ENCODE peak calls at places on chromosomes 3 and 15, in four cellular contexts. G, B, T and N are unnamed samples.

GRCh38 chr3:138331143-138331894 is 1.7 kb upstream of the NME9 start:
- DNase-seq in G (peak), B (peak), T (no peak), N (no peak)

GRCh38 chr3:98151241-98151640 is 4.0 kb downstream of the OR5H14 start:
- DNase-seq in T (no peak), G (no peak), B (peak), N (no peak)

GRCh38 chr15:93321881-93322282 is 232.9 kb upstream of the RGMA start:
- DNase-seq in T (no peak), G (no peak), B (peak), N (no peak)

GRCh38 chr15:85445361-85445760 is 65.0 kb downstream of the AKAP13 start:
- DNase-seq in T (no peak), B (no peak), G (no peak), N (no peak)

GRCh38 chr3:177443469-177443868 is 246.2 kb upstream of the TBL1XR1 start:
- DNase-seq in T (no peak), G (peak), B (peak), N (no peak)

GRCh38 chr15:83854314-83854713 is 200.4 kb downstream of the ADAMTSL3 start:
- DNase-seq in G (peak), T (no peak), B (no peak), N (no peak)

GRCh38 chr3:34174740-34175139 is 376.3 kb downstream of the PDCD6IP start:
- DNase-seq in G (no peak), T (no peak), B (peak), N (no peak)

GRCh38 chr3:117485841-117486240 is 776.3 kb downstream of the TUSC7 start:
- DNase-seq in B (no peak), T (no peak), G (peak), N (no peak)

GRCh38 chr15:49313650-49314049 is 109.4 kb upstream of the FGF7 start:
- DNase-seq in B (peak), T (no peak), G (peak), N (no peak)

GRCh38 chr3:167749728-167750127 is 14.2 kb downstream of the SERPINI1 start:
- DNase-seq in B (no peak), G (no peak), T (no peak), N (no peak)

GRCh38 chr15:78654272-78654671 is 13.3 kb upstream of the CHRNB4 start:
- DNase-seq in G (no peak), B (no peak), T (no peak), N (no peak)

GRCh38 chr3:183518446-183519185 is 36.9 kb downstream of the KLHL6 start:
- DNase-seq in B (peak), G (no peak), T (no peak), N (no peak)

GRCh38 chr3:58532794-58533220 is 4.2 kb downstream of the ACOX2 start:
- DNase-seq in G (peak), T (peak), B (peak), N (peak)

GRCh38 chr3:124621498-124621897 is 108.8 kb upstream of the UMPS start:
- DNase-seq in B (peak), T (no peak), G (no peak), N (no peak)

GRCh38 chr3:127497166-127497565 is 93.4 kb downstream of the TPRA1 start:
- DNase-seq in G (no peak), T (no peak), B (no peak), N (no peak)

GRCh38 chr3:24151595-24151994 is 206.5 kb downstream of the NR1D2 start:
- DNase-seq in T (no peak), B (no peak), G (peak), N (no peak)

GRCh38 chr3:98359993-98360675 is 6.5 kb downstream of the OR5K4 start:
- DNase-seq in B (peak), G (no peak), T (no peak), N (no peak)

GRCh38 chr15:61621146-61621545 is 392.0 kb upstream of the RORA start:
- DNase-seq in T (no peak), B (peak), G (no peak), N (peak)

GRCh38 chr15:34132881-34133280 is 31.0 kb downstream of the PGBD4 start:
- DNase-seq in T (no peak), B (no peak), G (peak), N (no peak)

GRCh38 chr15:57340673-57341259 is 35.5 kb upstream of the CGNL1 start:
- DNase-seq in G (peak), B (peak), T (no peak), N (peak)

GRCh38 chr3:164779816-164780215 is 298.5 kb downstream of the SI start:
- DNase-seq in T (no peak), G (no peak), B (no peak), N (no peak)

GRCh38 chr3:194304186-194304917 is 46.8 kb downstream of the CPN2 start:
- DNase-seq in T (no peak), B (no peak), G (no peak), N (no peak)

GRCh38 chr3:159234306-159234705 is 432.5 kb downstream of the MFSD1 start:
- DNase-seq in G (no peak), B (no peak), T (no peak), N (no peak)

GRCh38 chr3:134527037-134527436 is 41.2 kb downstream of the CEP63 start:
- DNase-seq in G (peak), T (peak), B (peak), N (peak)

GRCh38 chr15:45715528-45715927 is 80.7 kb downstream of the SQOR start:
- DNase-seq in G (peak), T (no peak), B (peak), N (no peak)

GRCh38 chr3:157129782-157130137 is 30.2 kb downstream of the CCNL1 start:
- DNase-seq in B (peak), G (no peak), T (no peak), N (no peak)

GRCh38 chr15:66165856-66166255 is 87.7 kb downstream of the MEGF11 start:
- DNase-seq in B (peak), G (no peak), T (no peak), N (no peak)

GRCh38 chr3:134517796-134518195 is 31.9 kb downstream of the CEP63 start:
- DNase-seq in B (no peak), G (peak), T (no peak), N (no peak)

GRCh38 chr3:52441772-52442332 is 3.1 kb downstream of the SEMA3G start:
- DNase-seq in B (no peak), G (no peak), T (no peak), N (peak)

GRCh38 chr3:158725348-158725966 is 6.8 kb downstream of the RARRES1 start:
- DNase-seq in B (no peak), T (no peak), G (peak), N (no peak)

GRCh38 chr3:20935791-20936190 is 749.8 kb upstream of the SGO1 start:
- DNase-seq in G (no peak), B (no peak), T (no peak), N (no peak)

GRCh38 chr3:114299421-114299820 is 5.6 kb downstream of the TIGIT start:
- DNase-seq in T (no peak), B (peak), G (no peak), N (peak)

GRCh38 chr15:63831041-63831440 is 2.7 kb downstream of the HERC1 start:
- DNase-seq in G (no peak), B (no peak), T (no peak), N (no peak)

GRCh38 chr15:83709813-83710212 is 55.9 kb downstream of the ADAMTSL3 start:
- DNase-seq in G (no peak), T (no peak), B (no peak), N (no peak)

GRCh38 chr3:15630646-15631350 is 29.3 kb downstream of the BTD start:
- DNase-seq in T (no peak), B (peak), G (peak), N (no peak)

GRCh38 chr3:100399341-100400071 is 1.4 kb downstream of the TOMM70 start:
- DNase-seq in T (no peak), G (no peak), B (no peak), N (no peak)

GRCh38 chr3:27625848-27626247 is 96.3 kb downstream of the EOMES start:
- DNase-seq in T (no peak), B (no peak), G (peak), N (no peak)

GRCh38 chr15:43317566-43318184 is 12.7 kb downstream of the LCMT2 start:
- DNase-seq in B (no peak), G (no peak), T (no peak), N (no peak)

GRCh38 chr3:134477938-134478337 is 7.8 kb downstream of the ANAPC13 start:
- DNase-seq in G (no peak), B (peak), T (no peak), N (no peak)

GRCh38 chr3:176561826-176562225 is 635.5 kb downstream of the TBL1XR1 start:
- DNase-seq in G (no peak), B (no peak), T (no peak), N (no peak)

GRCh38 chr3:48437812-48438211 is 2.1 kb downstream of the CCDC51 start:
- DNase-seq in T (no peak), B (no peak), G (no peak), N (no peak)
- H3K56ac ChIP-seq in T (no peak), B (no peak), G (no peak), N (no peak)

GRCh38 chr3:188286087-188286513 is 132.1 kb downstream of the LPP start:
- DNase-seq in G (peak), B (no peak), T (no peak), N (no peak)
- H2BK5ac ChIP-seq in G (peak), B (no peak), T (no peak), N (no peak)

GRCh38 chr3:149605902-149606301 is 51.9 kb downstream of the WWTR1 start:
- DNase-seq in T (no peak), G (peak), B (peak), N (no peak)

GRCh38 chr3:149608987-149609386 is 48.8 kb downstream of the WWTR1 start:
- DNase-seq in B (no peak), T (no peak), G (no peak), N (no peak)

GRCh38 chr3:149600619-149601018 is 57.2 kb downstream of the WWTR1 start:
- DNase-seq in G (no peak), B (no peak), T (no peak), N (no peak)

GRCh38 chr3:149603126-149604074 is 54.4 kb downstream of the WWTR1 start:
- DNase-seq in B (peak), T (no peak), G (peak), N (no peak)

DNA sequence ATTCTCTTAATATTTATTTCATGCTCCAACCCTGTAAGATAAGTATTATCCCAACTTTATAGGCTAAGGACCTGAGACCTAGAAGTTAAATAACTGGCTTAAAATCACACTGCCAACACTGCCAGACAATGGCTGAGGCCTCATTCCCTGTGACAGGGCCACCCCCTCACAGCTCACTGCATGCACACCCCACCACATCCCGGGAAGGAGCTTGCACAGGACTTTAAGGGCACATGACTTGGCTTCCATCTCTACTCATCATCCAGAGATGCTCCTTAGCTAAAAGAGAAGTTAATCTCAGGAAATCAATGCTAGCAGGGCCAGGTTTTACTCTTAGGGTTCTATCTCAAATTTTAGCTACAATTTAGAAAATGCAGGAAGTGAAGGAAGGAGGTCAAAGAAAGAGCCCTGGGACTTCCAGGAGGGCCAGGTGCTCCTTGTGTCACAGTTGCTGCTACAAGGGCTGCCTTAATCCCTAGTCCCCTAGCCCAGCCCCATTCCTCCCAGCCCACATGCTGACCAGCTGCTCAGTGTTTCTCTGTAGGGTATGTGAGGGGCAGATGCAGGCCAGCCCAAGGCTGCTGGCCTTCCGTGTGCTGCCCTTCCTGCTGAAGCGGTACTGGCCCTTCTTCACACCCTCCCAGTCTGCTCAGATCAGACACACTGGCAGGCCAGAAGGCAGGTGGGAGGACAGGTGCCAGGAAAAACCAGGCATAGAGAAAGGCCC is 53.5 kb downstream of the WWTR1 start:
- DNase-seq in T (no peak), B (peak), G (peak), N (peak)
- H3K56ac ChIP-seq in T (no peak), B (no peak), G (no peak), N (no peak)

GRCh38 chr15:41578736-41579383 is 19.8 kb downstream of the TYRO3 start:
- DNase-seq in B (no peak), T (no peak), G (no peak), N (no peak)

GRCh38 chr15:41575282-41575681 is 16.3 kb downstream of the TYRO3 start:
- DNase-seq in G (no peak), T (no peak), B (no peak), N (no peak)

GRCh38 chr15:41581110-41581509 is 22.1 kb downstream of the TYRO3 start:
- DNase-seq in T (no peak), G (no peak), B (peak), N (peak)

GRCh38 chr15:41574158-41574557 is 15.1 kb downstream of the TYRO3 start:
- DNase-seq in T (no peak), G (no peak), B (peak), N (no peak)

DNA sequence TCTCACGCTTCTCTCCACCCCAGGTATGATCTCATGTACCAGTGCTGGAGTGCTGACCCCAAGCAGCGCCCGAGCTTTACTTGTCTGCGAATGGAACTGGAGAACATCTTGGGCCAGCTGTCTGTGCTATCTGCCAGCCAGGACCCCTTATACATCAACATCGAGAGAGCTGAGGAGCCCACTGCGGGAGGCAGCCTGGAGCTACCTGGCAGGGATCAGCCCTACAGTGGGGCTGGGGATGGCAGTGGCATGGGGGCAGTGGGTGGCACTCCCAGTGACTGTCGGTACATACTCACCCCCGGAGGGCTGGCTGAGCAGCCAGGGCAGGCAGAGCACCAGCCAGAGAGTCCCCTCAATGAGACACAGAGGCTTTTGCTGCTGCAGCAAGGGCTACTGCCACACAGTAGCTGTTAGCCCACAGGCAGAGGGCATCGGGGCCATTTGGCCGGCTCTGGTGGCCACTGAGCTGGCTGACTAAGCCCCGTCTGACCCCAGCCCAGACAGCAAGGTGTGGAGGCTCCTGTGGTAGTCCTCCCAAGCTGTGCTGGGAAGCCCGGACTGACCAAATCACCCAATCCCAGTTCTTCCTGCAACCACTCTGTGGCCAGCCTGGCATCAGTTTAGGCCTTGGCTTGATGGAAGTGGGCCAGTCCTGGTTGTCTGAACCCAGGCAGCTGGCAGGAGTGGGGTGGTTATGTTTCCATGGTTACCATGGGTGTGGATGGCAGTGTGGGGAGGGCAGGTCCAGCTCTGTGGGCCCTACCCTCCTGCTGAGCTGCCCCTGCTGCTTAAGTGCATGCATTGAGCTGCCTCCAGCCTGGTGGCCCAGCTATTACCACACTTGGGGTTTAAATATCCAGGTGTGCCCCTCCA is 19.1 kb downstream of the TYRO3 start:
- DNase-seq in G (no peak), T (no peak), B (no peak), N (no peak)
- H2BK5ac ChIP-seq in G (no peak), T (peak), B (no peak), N (no peak)